ENCODE peak calls at places on chromosome 15, in five cellular contexts. J, R, P, L and V are unnamed samples.
A peak's percentile ranks its signal among the peaks of the same experiment; 100 is the strongest.

GRCh38 chr15:26772588-26773484 is at the start of gene GABRB3:
- DNase-seq in R (no peak), L (no peak), J (peak; percentile 10), P (no peak), V (peak; percentile 6)

GRCh38 chr15:60301024-60301423 is 96.8 kb downstream of the ANXA2 start:
- DNase-seq in R (no peak), J (no peak), L (no peak), P (no peak), V (no peak)

GRCh38 chr15:57550640-57551039 is 41.1 kb upstream of the MYZAP start:
- DNase-seq in R (no peak), J (peak; percentile 16), P (no peak), L (no peak), V (no peak)

GRCh38 chr15:55899537-55899936 is 93.9 kb downstream of the NEDD4 start:
- DNase-seq in R (no peak), J (no peak), L (no peak), P (no peak), V (no peak)

GRCh38 chr15:67329984-67330733 is 75.6 kb downstream of the IQCH start:
- DNase-seq in R (no peak), P (no peak), L (peak; percentile 7), J (peak; percentile 8), V (no peak)

GRCh38 chr15:96046620-96047240 is 283.8 kb upstream of the NR2F2 start:
- DNase-seq in L (no peak), R (no peak), J (no peak), P (no peak), V (no peak)

GRCh38 chr15:99507016-99507731 is 58.6 kb upstream of the MEF2A start:
- DNase-seq in L (peak; percentile 93), R (no peak), P (no peak), J (peak; percentile 88), V (peak; percentile 74)

GRCh38 chr15:99620178-99620577 is 54.4 kb downstream of the MEF2A start:
- DNase-seq in R (no peak), P (no peak), L (no peak), J (no peak), V (no peak)

GRCh38 chr15:31419820-31420219 is 93.2 kb downstream of the KLF13 start:
- DNase-seq in P (no peak), J (no peak), R (no peak), L (no peak), V (no peak)

GRCh38 chr15:68310811-68311463 is 33.4 kb downstream of the FEM1B start:
- DNase-seq in J (no peak), P (peak; percentile 27), L (no peak), R (no peak), V (no peak)

GRCh38 chr15:51382787-51383186 is 41.3 kb downstream of the GLDN start:
- DNase-seq in P (no peak), L (peak; percentile 68), J (peak; percentile 66), R (peak; percentile 22), V (no peak)

GRCh38 chr15:61479601-61480000 is 250.5 kb upstream of the RORA start:
- DNase-seq in P (no peak), L (no peak), R (no peak), J (no peak), V (no peak)

GRCh38 chr15:48096813-48097212 is 24.0 kb upstream of the SLC24A5 start:
- DNase-seq in L (peak; percentile 72), J (peak; percentile 47), R (no peak), P (no peak), V (no peak)

GRCh38 chr15:34691024-34691423 is 63.8 kb downstream of the GJD2 start:
- DNase-seq in L (peak; percentile 2), J (no peak), P (no peak), R (no peak), V (no peak)

GRCh38 chr15:76904461-76905012 is 603 bp downstream of the SCAPER start:
- DNase-seq in P (peak; percentile 35), R (peak; percentile 61), L (peak; percentile 10), J (no peak), V (no peak)